ENCODE peak calls at places on chromosome 4, in six cellular contexts. O, W, K, T, U and Z are unnamed samples.

GRCh38 chr4:85953651-85954018 is 406.2 kb downstream of the MAPK10 start:
- DNase-seq in O (no peak), W (no peak), K (peak; percentile 58), T (peak; percentile 45), U (peak; percentile 87), Z (no peak)

GRCh38 chr4:74033721-74034120 is 4.8 kb downstream of the CXCL3 start:
- DNase-seq in O (no peak), W (no peak), K (peak; percentile 13), T (no peak), U (peak; percentile 53), Z (no peak)

GRCh38 chr4:107619065-107619464 is 101.0 kb downstream of the PAPSS1 start:
- DNase-seq in O (peak; percentile 85), W (no peak), K (no peak), T (peak; percentile 87), U (no peak), Z (peak; percentile 7)

GRCh38 chr4:189769131-189769530 is 171.5 kb upstream of the FRG1 start:
- DNase-seq in O (no peak), W (no peak), K (no peak), T (no peak), U (no peak), Z (no peak)

GRCh38 chr4:112251044-112251632 is 19.6 kb downstream of the AP1AR start:
- DNase-seq in O (no peak), W (no peak), K (no peak), T (no peak), U (no peak), Z (no peak)

GRCh38 chr4:15255537-15255936 is 172.3 kb upstream of the C1QTNF7 start:
- DNase-seq in O (no peak), W (no peak), K (no peak), T (no peak), U (no peak), Z (no peak)

GRCh38 chr4:132982151-132982550 is 166.9 kb upstream of the PCDH10 start:
- DNase-seq in O (peak; percentile 38), W (no peak), K (no peak), T (no peak), U (no peak), Z (no peak)

GRCh38 chr4:140641789-140642439 is 73.2 kb upstream of the UCP1 start:
- DNase-seq in O (no peak), W (no peak), K (no peak), T (no peak), U (no peak), Z (no peak)

GRCh38 chr4:37661643-37662221 is 24.4 kb downstream of the RELL1 start:
- DNase-seq in O (peak; percentile 44), W (no peak), K (peak; percentile 56), T (peak; percentile 57), U (peak; percentile 13), Z (peak; percentile 47)

GRCh38 chr4:138111462-138112000 is 130.6 kb downstream of the SLC7A11 start:
- DNase-seq in O (peak; percentile 37), W (no peak), K (no peak), T (no peak), U (peak; percentile 66), Z (no peak)

GRCh38 chr4:88062843-88063242 is 55.4 kb downstream of the PKD2 start:
- DNase-seq in O (no peak), W (no peak), K (no peak), T (no peak), U (no peak), Z (no peak)

GRCh38 chr4:148145475-148145874 is 296.7 kb downstream of the NR3C2 start:
- DNase-seq in O (no peak), W (no peak), K (no peak), T (no peak), U (no peak), Z (no peak)

GRCh38 chr4:1199556-1200331 is 27.4 kb upstream of the SPON2 start:
- DNase-seq in O (no peak), W (no peak), K (no peak), T (no peak), U (no peak), Z (no peak)

GRCh38 chr4:40183615-40184411 is 13.0 kb upstream of the RHOH start:
- DNase-seq in O (peak; percentile 53), W (no peak), K (peak; percentile 27), T (no peak), U (no peak), Z (no peak)

GRCh38 chr4:107564326-107564725 is 155.7 kb downstream of the PAPSS1 start:
- DNase-seq in O (peak; percentile 76), W (no peak), K (no peak), T (peak; percentile 30), U (no peak), Z (no peak)

GRCh38 chr4:52263612-52264011 is 212.5 kb downstream of the SPATA18 start:
- DNase-seq in O (no peak), W (no peak), K (no peak), T (peak; percentile 17), U (no peak), Z (peak; percentile 44)

GRCh38 chr4:7861440-7861881 is 78.2 kb downstream of the AFAP1 start:
- DNase-seq in O (peak; percentile 96), W (no peak), K (peak; percentile 31), T (peak; percentile 76), U (peak; percentile 74), Z (no peak)

GRCh38 chr4:72323227-72323626 is 245.8 kb downstream of the ADAMTS3 start:
- DNase-seq in O (peak; percentile 66), W (no peak), K (no peak), T (no peak), U (peak; percentile 18), Z (no peak)

GRCh38 chr4:21415728-21416127 is 532.8 kb downstream of the KCNIP4 start:
- DNase-seq in O (no peak), W (no peak), K (no peak), T (no peak), U (no peak), Z (no peak)

GRCh38 chr4:6703786-6704185 is 5.9 kb downstream of the MRFAP1L1 start:
- DNase-seq in O (no peak), W (no peak), K (no peak), T (no peak), U (no peak), Z (no peak)

GRCh38 chr4:13988347-13989265 is 361.1 kb upstream of the BOD1L1 start:
- DNase-seq in O (peak; percentile 97), W (no peak), K (peak; percentile 43), T (peak; percentile 70), U (peak; percentile 86), Z (no peak)

GRCh38 chr4:76811604-76812412 is 86.1 kb downstream of the SOWAHB start:
- DNase-seq in O (peak; percentile 88), W (no peak), K (no peak), T (peak; percentile 34), U (no peak), Z (peak; percentile 81)

GRCh38 chr4:116361782-116362181 is 723.6 kb downstream of the TRAM1L1 start:
- DNase-seq in O (no peak), W (no peak), K (peak; percentile 5), T (no peak), U (no peak), Z (no peak)

GRCh38 chr4:152100378-152101201 is 339.8 kb upstream of the GATB start:
- DNase-seq in O (no peak), W (no peak), K (peak; percentile 35), T (no peak), U (no peak), Z (no peak)

GRCh38 chr4:28369504-28369903 is 1508.9 kb downstream of the STIM2 start:
- DNase-seq in O (no peak), W (no peak), K (peak; percentile 26), T (no peak), U (peak; percentile 8), Z (no peak)